ENCODE peak calls at places on chromosomes 5 and 9, in nine cellular contexts. B, M, L, U, E, I, J, N and Y are unnamed samples.

GRCh38 chr9:74573792-74574191 is 76.7 kb downstream of the RORB start:
- DNase-seq in B (no peak), M (peak; percentile 28), L (no peak), U (no peak), E (no peak), I (no peak), J (no peak), N (peak; percentile 33), Y (no peak)

GRCh38 chr9:107243757-107244156 is 39.3 kb upstream of the RAD23B start:
- DNase-seq in B (no peak), M (peak; percentile 14), L (peak; percentile 99), U (no peak), E (no peak), I (no peak), J (no peak), N (no peak), Y (peak; percentile 80)

GRCh38 chr5:103514381-103514780 is 48.2 kb downstream of the NUDT12 start:
- DNase-seq in B (no peak), M (peak; percentile 16), L (no peak), U (no peak), E (no peak), I (no peak), J (no peak), N (no peak), Y (no peak)

GRCh38 chr5:112316006-112316405 is 103.1 kb downstream of the EPB41L4A start:
- DNase-seq in B (no peak), M (no peak), L (no peak), U (no peak), E (no peak), I (no peak), J (no peak), N (no peak), Y (no peak)

GRCh38 chr5:32092938-32093812 is 80.9 kb downstream of the GOLPH3 start:
- DNase-seq in B (peak; percentile 77), M (peak; percentile 92), L (peak; percentile 52), U (no peak), E (peak; percentile 77), I (peak; percentile 70), J (peak; percentile 83), N (peak; percentile 85), Y (peak; percentile 84)

GRCh38 chr5:133705331-133705730 is 93.0 kb upstream of the FSTL4 start:
- DNase-seq in B (no peak), M (no peak), L (no peak), U (no peak), E (no peak), I (no peak), J (no peak), N (no peak), Y (no peak)

GRCh38 chr9:124771867-124772621 is 933 bp upstream of the NR6A1 start:
- DNase-seq in B (peak; percentile 88), M (peak; percentile 34), L (peak; percentile 63), U (peak; percentile 57), E (peak; percentile 89), I (peak; percentile 80), J (peak; percentile 72), N (peak; percentile 85), Y (peak; percentile 42)

GRCh38 chr5:98791928-98792580 is 18.6 kb downstream of the RGMB start:
- DNase-seq in B (no peak), M (no peak), L (no peak), U (no peak), E (no peak), I (no peak), J (no peak), N (no peak), Y (no peak)

GRCh38 chr5:160547872-160548271 is 126.2 kb downstream of the PTTG1 start:
- DNase-seq in B (no peak), M (no peak), L (no peak), U (no peak), E (no peak), I (no peak), J (no peak), N (no peak), Y (no peak)

GRCh38 chr9:93464876-93465275 is 11.5 kb upstream of the FAM120AOS start:
- DNase-seq in B (no peak), M (no peak), L (no peak), U (no peak), E (no peak), I (no peak), J (no peak), N (no peak), Y (no peak)

GRCh38 chr5:9644630-9645029 is 14.5 kb upstream of the TAS2R1 start:
- DNase-seq in B (no peak), M (no peak), L (no peak), U (no peak), E (no peak), I (no peak), J (no peak), N (no peak), Y (no peak)

GRCh38 chr9:116155700-116156045 is 2.1 kb downstream of the PAPPA start:
- DNase-seq in B (no peak), M (no peak), L (no peak), U (no peak), E (no peak), I (no peak), J (no peak), N (peak; percentile 73), Y (no peak)

GRCh38 chr9:120946259-120946658 is 19.7 kb upstream of the TRAF1 start:
- DNase-seq in B (no peak), M (no peak), L (no peak), U (no peak), E (no peak), I (no peak), J (no peak), N (peak; percentile 62), Y (no peak)

GRCh38 chr5:134136221-134136631 is 21.7 kb downstream of the TCF7 start:
- DNase-seq in B (peak; percentile 24), M (no peak), L (no peak), U (peak; percentile 4), E (no peak), I (no peak), J (no peak), N (no peak), Y (no peak)

GRCh38 chr9:121807918-121808278 is 156.5 kb downstream of the DAB2IP start:
- DNase-seq in B (no peak), M (no peak), L (no peak), U (no peak), E (no peak), I (no peak), J (no peak), N (peak; percentile 14), Y (no peak)

GRCh38 chr9:87442451-87442850 is 55.2 kb upstream of the DAPK1 start:
- DNase-seq in B (no peak), M (no peak), L (no peak), U (no peak), E (no peak), I (no peak), J (no peak), N (no peak), Y (no peak)

GRCh38 chr5:39226100-39226451 is 6.7 kb upstream of the FYB1 start:
- DNase-seq in B (no peak), M (no peak), L (no peak), U (no peak), E (no peak), I (no peak), J (no peak), N (no peak), Y (no peak)

GRCh38 chr5:206406-206805 is 11.5 kb downstream of the CCDC127 start:
- DNase-seq in B (no peak), M (no peak), L (no peak), U (no peak), E (no peak), I (no peak), J (peak; percentile 3), N (peak; percentile 73), Y (no peak)

GRCh38 chr9:83920469-83920941 is 727 bp downstream of the KIF27 start:
- DNase-seq in B (no peak), M (peak; percentile 61), L (no peak), U (no peak), E (no peak), I (no peak), J (peak; percentile 64), N (peak; percentile 61), Y (no peak)

GRCh38 chr5:75668988-75669760 is 48.1 kb downstream of the POC5 start:
- DNase-seq in B (no peak), M (peak; percentile 38), L (no peak), U (no peak), E (no peak), I (no peak), J (peak; percentile 66), N (peak; percentile 21), Y (peak; percentile 86)

GRCh38 chr5:135156715-135157404 is 122.8 kb upstream of the PITX1 start:
- DNase-seq in B (no peak), M (no peak), L (no peak), U (no peak), E (no peak), I (no peak), J (no peak), N (no peak), Y (no peak)
- TF ChIP-seq CTCF in B (no peak), M (no peak), L (no peak), U (no peak), E (no peak), I (no peak), J (no peak), N (no peak), Y (no peak)

DNA sequence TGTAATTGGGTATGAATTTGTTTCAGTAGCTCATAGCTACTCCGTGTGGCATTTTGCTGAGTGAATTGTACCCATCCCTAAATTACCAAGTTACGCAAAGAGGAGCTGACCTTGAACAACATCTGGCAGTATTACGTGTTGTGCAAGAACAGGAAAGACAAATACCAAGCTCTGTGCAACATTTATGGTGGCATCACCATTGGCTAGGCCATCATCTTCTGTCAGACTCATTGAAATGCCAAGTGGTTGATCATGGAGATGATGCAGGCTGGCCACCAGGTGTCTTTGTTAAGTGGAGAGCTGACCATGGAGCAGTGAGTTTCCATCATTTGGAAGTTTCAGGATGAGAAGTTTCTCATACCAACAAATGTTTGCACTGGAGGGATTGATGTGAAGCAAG is 15.0 kb downstream of the ZSWIM6 start:
- DNase-seq in B (no peak), M (no peak), L (no peak), U (no peak), E (no peak), I (no peak), J (no peak), N (no peak), Y (no peak)
- TF ChIP-seq CTCF in B (no peak), M (no peak), L (peak; percentile 15), U (no peak), E (no peak), I (peak; percentile 20), J (no peak), N (no peak), Y (no peak)

GRCh38 chr5:74041913-74042312 is 415.9 kb downstream of the ARHGEF28 start:
- DNase-seq in B (no peak), M (no peak), L (no peak), U (no peak), E (no peak), I (no peak), J (no peak), N (no peak), Y (no peak)
- TF ChIP-seq CTCF in B (no peak), M (no peak), L (no peak), U (no peak), E (no peak), I (no peak), J (no peak), N (no peak), Y (no peak)

DNA sequence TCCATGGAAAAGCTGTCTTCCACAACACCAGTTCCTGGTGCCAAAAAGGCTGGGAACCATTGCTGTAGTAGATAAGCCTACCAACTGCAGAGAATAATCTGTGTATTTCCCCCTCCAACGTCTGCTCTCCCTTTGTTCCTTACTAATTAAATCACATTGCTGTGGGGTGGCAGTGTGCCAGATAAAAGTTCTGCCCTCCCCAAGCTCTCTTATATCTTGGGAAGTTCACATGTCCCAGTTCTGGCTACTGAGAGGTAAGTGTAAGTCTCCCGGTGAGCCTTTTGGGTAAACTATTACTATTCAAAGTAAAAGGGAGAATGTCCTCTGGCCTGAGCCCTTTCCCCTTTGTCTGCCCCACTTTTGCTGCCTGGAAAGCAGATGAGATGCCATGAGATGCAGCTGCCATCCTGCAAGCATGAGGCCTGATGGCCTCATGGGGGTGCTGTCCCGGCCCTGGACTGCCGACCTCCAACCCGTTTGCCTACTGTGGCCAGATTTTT is 14.7 kb downstream of the ENC1 start:
- DNase-seq in B (peak; percentile 45), M (no peak), L (no peak), U (no peak), E (no peak), I (no peak), J (no peak), N (peak; percentile 82), Y (no peak)
- TF ChIP-seq CTCF in B (peak; percentile 68), M (no peak), L (peak; percentile 54), U (no peak), E (peak; percentile 16), I (peak; percentile 48), J (no peak), N (peak; percentile 24), Y (no peak)